ENCODE peak calls at places on chromosomes 13 and 19, in four cellular contexts. D is K562, K is GM12878, X is HepG2. V is an unnamed sample.

GRCh38 chr13:95191821-95192220 is 109.4 kb downstream of the ABCC4 start:
- DNase-seq in X (peak), K (peak), D (peak), V (peak)

GRCh38 chr13:25708268-25708667 is 336.5 kb downstream of the ATP8A2 start:
- DNase-seq in D (no peak), X (no peak), K (no peak), V (no peak)

GRCh38 chr13:99125335-99125915 is 75.2 kb upstream of the UBAC2 start:
- DNase-seq in K (no peak), D (no peak), X (no peak), V (no peak)

GRCh38 chr13:94713556-94714182 is 1.3 kb upstream of the SOX21 start:
- DNase-seq in D (no peak), K (no peak), X (no peak), V (no peak)

GRCh38 chr19:48637948-48638830 is 1.0 kb upstream of the DBP start:
- DNase-seq in X (peak), K (no peak), D (peak), V (peak)

GRCh38 chr19:38409631-38410133 is 6.8 kb downstream of the FAM98C start:
- DNase-seq in K (no peak), X (no peak), D (no peak), V (no peak)

GRCh38 chr13:76020421-76020955 is 384.4 kb downstream of the LMO7 start:
- DNase-seq in D (no peak), X (no peak), K (no peak), V (no peak)

GRCh38 chr19:5205937-5206750 is 134.5 kb downstream of the PTPRS start:
- DNase-seq in K (no peak), D (no peak), X (no peak), V (no peak)

GRCh38 chr19:46621191-46622117 is 3.4 kb downstream of the PTGIR start:
- DNase-seq in K (no peak), D (no peak), X (no peak), V (no peak)

GRCh38 chr13:54563286-54563685 is 1534.7 kb downstream of the OLFM4 start:
- DNase-seq in K (no peak), D (no peak), X (no peak), V (no peak)

GRCh38 chr13:96958286-96958891 is 35.9 kb downstream of the OXGR1 start:
- DNase-seq in X (peak), K (no peak), D (peak), V (peak)

GRCh38 chr13:102830646-102831045 is 15.2 kb upstream of the ERCC5 start:
- DNase-seq in D (no peak), K (no peak), X (peak), V (no peak)
- TF ChIP-seq FOXK2 in D (no peak), K (no peak), X (no peak), V (no peak)

GRCh38 chr13:30870916-30871712 is 35.0 kb upstream of the MEDAG start:
- DNase-seq in K (no peak), D (no peak), X (no peak), V (no peak)

GRCh38 chr13:30866692-30867669 is 39.1 kb upstream of the MEDAG start:
- DNase-seq in K (no peak), D (no peak), X (no peak), V (no peak)

GRCh38 chr13:30870049-30870884 is 35.8 kb upstream of the MEDAG start:
- DNase-seq in D (peak), K (no peak), X (no peak), V (peak)

GRCh38 chr13:30869491-30869890 is 36.6 kb upstream of the MEDAG start:
- DNase-seq in K (no peak), D (no peak), X (no peak), V (no peak)

DNA sequence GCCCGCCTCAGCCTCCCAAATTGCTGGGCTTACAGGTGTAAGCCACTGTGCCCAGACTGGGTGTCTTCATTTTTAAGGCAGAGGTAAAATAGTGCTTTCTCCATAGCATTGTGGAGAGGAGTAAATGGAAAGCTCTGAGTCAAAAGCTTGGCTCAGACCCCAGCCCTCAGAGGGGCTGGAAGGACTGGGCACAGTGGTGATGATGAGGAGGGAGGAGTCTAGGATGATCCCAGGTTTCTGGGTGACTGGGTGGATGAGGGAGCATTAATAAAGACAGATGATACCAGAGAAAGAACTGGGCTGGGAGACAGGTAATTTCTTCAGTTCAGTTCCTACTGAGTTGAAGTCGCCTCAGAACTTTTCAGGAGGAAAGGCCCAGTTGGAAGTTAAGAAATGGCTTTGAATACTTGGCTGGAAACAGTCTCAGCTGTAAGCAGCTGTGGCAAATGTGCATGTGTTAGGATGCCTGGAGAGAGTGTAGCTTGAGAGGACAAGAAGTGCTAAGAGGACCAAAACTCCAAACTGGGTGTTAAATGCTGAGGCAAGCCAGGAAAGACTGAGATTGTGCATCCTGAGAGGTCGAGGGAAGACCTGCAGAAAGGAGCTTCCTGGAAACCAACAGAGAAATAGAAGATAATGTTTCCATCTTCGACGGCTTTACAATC is 37.1 kb upstream of the MEDAG start:
- DNase-seq in X (no peak), K (no peak), D (no peak), V (no peak)
- TF ChIP-seq FOXK2 in X (no peak), K (no peak), D (no peak), V (no peak)

GRCh38 chr13:85659493-85659892 is 139.7 kb downstream of the SLITRK6 start:
- DNase-seq in D (no peak), K (no peak), X (no peak), V (no peak)
- TF ChIP-seq FOXK2 in D (no peak), K (no peak), X (no peak), V (no peak)

DNA sequence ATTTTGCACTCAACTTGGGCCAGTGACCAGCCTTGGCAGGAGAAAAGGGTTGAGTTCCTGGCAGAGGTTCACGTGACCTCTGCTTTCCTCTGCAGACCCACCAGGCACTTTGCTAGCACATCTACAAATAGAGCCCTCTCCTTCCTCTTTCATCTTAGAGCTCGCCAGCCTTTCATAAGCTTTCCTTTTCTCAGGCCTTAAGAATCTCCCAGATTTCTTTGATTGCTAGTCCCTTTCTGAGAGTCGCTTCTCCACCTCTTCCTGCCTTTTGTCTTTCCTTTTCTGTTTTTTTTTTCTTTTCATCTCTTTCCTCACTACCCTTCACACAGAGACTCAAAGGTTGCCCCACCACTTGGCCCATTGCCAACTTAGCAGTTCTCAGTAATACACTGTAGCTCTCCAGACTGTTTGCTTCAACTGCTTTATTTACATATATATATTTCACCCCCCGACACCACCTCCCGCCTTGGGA is 375.7 kb upstream of the SPRY2 start:
- DNase-seq in K (no peak), D (no peak), X (no peak), V (peak)
- TF ChIP-seq FOXK2 in K (no peak), D (no peak), X (no peak), V (no peak)

GRCh38 chr19:42850981-42851717 is 28.4 kb downstream of the PSG1 start:
- DNase-seq in K (no peak), D (no peak), X (peak), V (no peak)
- TF ChIP-seq FOXK2 in K (no peak), D (no peak), X (no peak), V (no peak)

V was measured in HEK293T.